ENCODE peak calls at places on chromosomes 16 and 17, in nine cellular contexts. I is kidney epithelial cell, L is AG04449, X is prostate gland, W is A549, J is lower leg skin, V is RWPE2, Z is IMR-90, U is dorsolateral prefrontal cortex. C is an unnamed sample.
A peak's percentile ranks its signal among the peaks of the same experiment; 100 is the strongest.

GRCh38 chr17:17808706-17809432 is 27.9 kb downstream of the SREBF1 start:
- DNase-seq in U (no peak), L (no peak), X (no peak), I (no peak), W (no peak), V (no peak), Z (peak; percentile 37), J (no peak), C (no peak)

GRCh38 chr17:39632153-39632941 is 4.6 kb upstream of the STARD3 start:
- DNase-seq in L (no peak), V (no peak), I (no peak), X (peak; percentile 88), Z (no peak), U (peak; percentile 79), W (no peak), J (no peak), C (no peak)

GRCh38 chr17:71085238-71086033 is 916.1 kb downstream of the KCNJ2 start:
- DNase-seq in V (no peak), Z (no peak), X (no peak), W (peak; percentile 22), L (no peak), J (no peak), U (no peak), I (no peak), C (no peak)

GRCh38 chr17:31598921-31599571 is 207.6 kb downstream of the RAB11FIP4 start:
- DNase-seq in V (no peak), J (peak; percentile 76), L (no peak), I (no peak), W (no peak), X (no peak), Z (no peak), U (no peak), C (peak; percentile 53)

GRCh38 chr16:85423186-85423550 is 190.0 kb upstream of the GSE1 start:
- DNase-seq in U (no peak), L (no peak), J (peak; percentile 75), I (no peak), Z (no peak), W (no peak), V (peak; percentile 62), X (no peak), C (peak; percentile 83)

GRCh38 chr16:17107450-17107849 is 363.3 kb downstream of the XYLT1 start:
- DNase-seq in U (no peak), V (no peak), J (peak; percentile 76), X (no peak), I (no peak), L (no peak), Z (no peak), W (no peak), C (no peak)

GRCh38 chr17:2214887-2215615 is 88.5 kb downstream of the SMG6 start:
- DNase-seq in X (no peak), L (no peak), J (no peak), W (no peak), U (no peak), Z (peak; percentile 88), I (no peak), V (no peak), C (no peak)

GRCh38 chr16:11201498-11202259 is 54.3 kb downstream of the SOCS1 start:
- DNase-seq in J (no peak), I (peak; percentile 63), L (no peak), W (peak; percentile 36), V (peak; percentile 95), X (no peak), Z (peak; percentile 93), U (no peak), C (no peak)

GRCh38 chr16:77540656-77541055 is 105.8 kb upstream of the ADAMTS18 start:
- DNase-seq in W (no peak), I (peak; percentile 51), V (no peak), U (no peak), L (no peak), X (no peak), J (no peak), Z (no peak), C (no peak)

GRCh38 chr16:57694556-57695377 is at the start of gene DRC7:
- DNase-seq in L (no peak), U (peak; percentile 64), W (peak; percentile 93), X (no peak), J (peak; percentile 77), Z (peak; percentile 13), V (no peak), I (peak; percentile 39), C (peak; percentile 61)

GRCh38 chr16:5020551-5020950 is 13.2 kb downstream of the NAGPA start:
- DNase-seq in X (no peak), Z (no peak), L (no peak), I (no peak), J (no peak), V (no peak), W (no peak), U (peak; percentile 83), C (no peak)

GRCh38 chr16:74730049-74730683 is 29.5 kb upstream of the MLKL start:
- DNase-seq in Z (no peak), I (no peak), W (peak; percentile 33), L (no peak), V (no peak), U (no peak), J (no peak), X (peak; percentile 51), C (no peak)

GRCh38 chr17:40309031-40309937 is at the start of gene RARA:
- DNase-seq in W (peak; percentile 77), X (no peak), V (no peak), J (peak; percentile 86), U (peak; percentile 76), L (no peak), I (no peak), Z (no peak), C (peak; percentile 86)

GRCh38 chr16:52709286-52709685 is 162.3 kb upstream of the TOX3 start:
- DNase-seq in Z (no peak), V (no peak), J (no peak), I (no peak), U (no peak), W (no peak), L (no peak), X (no peak), C (no peak)
- TF ChIP-seq CTCF in Z (no peak), V (no peak), J (no peak), I (no peak), U (no peak), W (no peak), L (no peak), X (no peak), C (no peak)

GRCh38 chr16:9134739-9135138 is 43.3 kb downstream of the HAPSTR1 start:
- DNase-seq in Z (peak; percentile 55), I (no peak), U (peak; percentile 56), W (peak; percentile 69), X (no peak), J (peak; percentile 84), V (no peak), L (no peak), C (peak; percentile 61)
- TF ChIP-seq CTCF in Z (peak; percentile 61), I (peak; percentile 72), U (peak; percentile 67), W (peak; percentile 77), X (no peak), J (no peak), V (peak; percentile 80), L (peak; percentile 74), C (peak; percentile 80)

DNA sequence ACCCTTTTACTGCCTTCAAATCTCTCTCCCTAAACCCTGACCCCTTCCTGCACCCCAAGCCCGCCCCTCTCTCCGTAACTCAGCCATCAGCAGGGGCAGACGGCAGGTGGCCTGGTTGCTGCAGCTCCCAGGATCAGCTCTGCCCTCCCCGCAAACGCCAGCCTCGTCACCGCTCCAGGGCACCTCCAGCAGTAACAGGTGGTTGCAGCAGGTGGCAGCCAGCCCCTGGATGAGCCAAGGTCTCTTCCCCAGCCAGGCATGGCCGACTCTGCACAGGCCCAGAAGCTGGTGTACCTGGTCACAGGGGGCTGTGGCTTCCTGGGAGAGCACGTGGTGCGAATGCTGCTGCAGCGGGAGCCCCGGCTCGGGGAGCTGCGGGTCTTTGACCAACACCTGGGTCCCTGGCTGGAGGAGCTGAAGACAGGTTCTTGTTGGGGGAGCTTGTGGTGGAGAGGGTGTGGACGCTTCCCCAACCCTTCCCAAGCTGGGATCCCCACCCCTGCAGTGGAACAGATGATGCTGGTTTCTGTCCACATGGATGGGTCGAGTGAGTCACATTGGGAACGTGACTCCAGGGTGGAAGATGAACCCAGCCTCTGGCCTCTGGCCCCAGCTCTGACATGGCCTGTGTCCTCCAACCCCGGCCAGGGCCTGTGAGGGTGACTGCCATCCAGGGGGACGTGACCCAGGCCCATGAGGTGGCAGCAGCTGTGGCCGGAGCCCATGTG is 558 bp downstream of the HSD3B7 start:
- DNase-seq in U (no peak), X (peak; percentile 70), J (peak; percentile 91), I (no peak), L (no peak), Z (no peak), V (no peak), W (peak; percentile 55), C (no peak)
- TF ChIP-seq CTCF in U (no peak), X (no peak), J (no peak), I (peak; percentile 67), L (no peak), Z (no peak), V (peak; percentile 63), W (no peak), C (no peak)

GRCh38 chr17:81906476-81907218 is 4.6 kb downstream of the PCYT2 start:
- DNase-seq in W (no peak), L (no peak), Z (no peak), V (no peak), X (no peak), J (no peak), U (no peak), I (no peak), C (no peak)

GRCh38 chr17:81909231-81909630 is 2.0 kb downstream of the PCYT2 start:
- DNase-seq in V (no peak), W (no peak), J (no peak), I (no peak), Z (no peak), X (no peak), U (no peak), L (no peak), C (no peak)

GRCh38 chr17:81905993-81906392 is 4.0 kb downstream of the NPB start:
- DNase-seq in J (no peak), U (no peak), I (no peak), Z (no peak), L (no peak), W (no peak), X (no peak), V (no peak), C (no peak)

GRCh38 chr17:81908793-81909192 is 2.4 kb downstream of the PCYT2 start:
- DNase-seq in W (no peak), I (no peak), Z (no peak), U (no peak), V (no peak), J (no peak), X (no peak), L (no peak), C (no peak)

DNA sequence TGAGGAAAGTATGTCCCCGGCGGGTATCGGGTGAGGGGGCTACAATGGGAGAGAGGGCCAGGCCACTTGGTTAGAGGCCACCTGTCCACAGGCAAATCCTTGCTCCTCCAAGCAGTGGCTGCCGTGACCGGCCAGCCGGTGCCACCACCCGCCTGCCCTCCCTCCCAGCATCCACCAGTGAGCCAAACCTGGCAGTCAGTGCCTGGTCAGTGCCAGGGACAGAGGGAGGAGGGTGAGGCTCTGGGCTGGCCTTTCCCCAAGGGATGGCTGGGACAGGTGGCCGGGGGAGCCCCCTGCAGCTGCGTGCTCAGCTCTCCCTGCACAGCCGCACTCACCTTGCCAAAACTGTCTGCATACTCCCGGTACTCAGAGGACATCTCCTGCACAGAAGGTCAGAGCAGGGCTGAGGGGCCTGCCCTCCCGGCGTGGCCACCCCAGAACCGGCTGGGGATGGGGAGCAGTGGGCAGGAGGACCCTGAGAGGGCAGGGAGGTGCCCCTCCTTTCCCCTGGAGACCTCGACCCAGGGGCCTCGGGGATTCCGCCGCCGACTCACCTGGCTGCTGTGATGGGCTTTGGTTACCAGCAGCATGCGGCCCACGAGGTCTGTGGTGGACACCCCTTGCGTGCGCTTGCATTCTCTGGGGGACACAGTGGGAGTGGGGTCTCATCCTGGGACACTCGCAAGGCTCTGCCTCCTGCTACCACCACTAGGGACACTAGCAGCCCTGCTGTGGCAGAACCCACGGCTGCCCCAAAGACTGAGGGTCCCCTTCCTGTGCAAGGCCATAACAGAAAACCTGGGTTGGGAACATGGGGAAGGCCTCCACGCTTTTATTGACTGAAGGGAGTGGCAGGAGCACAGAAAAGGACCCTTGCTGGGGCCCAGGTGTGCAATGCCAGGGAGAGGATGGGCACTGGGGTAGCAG is 3.7 kb downstream of the PCYT2 start:
- DNase-seq in W (no peak), I (no peak), U (no peak), J (no peak), L (no peak), X (no peak), V (no peak), Z (no peak), C (no peak)
- TF ChIP-seq CTCF in W (no peak), I (no peak), U (no peak), J (no peak), L (no peak), X (no peak), V (no peak), Z (no peak), C (peak; percentile 20)